ENCODE peak calls at places on chromosomes 3 and 15, in six cellular contexts. R is NCI-H510A treated with DMSO at 0.1 percent for 48 hours; W is HuH-7.5; M is RCC 7860; A is activated T-helper 9 cell treated with anti-CD3 and anti-CD28 coated beads, Interleukin-2, amount 50 U/mL, for 16 hours; O is stimulated activated CD4-positive, alpha-beta T cell treated with anti-CD3 and anti-CD28 coated beads, Interleukin-2, amount 100 ng/mL, for 4 hours. Y is an unnamed sample.

GRCh38 chr3:5411786-5412185 is 224.3 kb downstream of the EDEM1 start:
- DNase-seq in R (peak; percentile 1), W (no peak), M (no peak), A (no peak), O (no peak), Y (no peak)

GRCh38 chr3:189941679-189942078 is 179.0 kb downstream of the P3H2 start:
- DNase-seq in R (no peak), W (no peak), M (peak; percentile 47), A (no peak), O (no peak), Y (no peak)

GRCh38 chr3:1632128-1632527 is 466.5 kb upstream of the CNTN4 start:
- DNase-seq in R (no peak), W (no peak), M (no peak), A (no peak), O (no peak), Y (no peak)

GRCh38 chr3:151538706-151539403 is 78.0 kb upstream of the IGSF10 start:
- DNase-seq in R (peak; percentile 34), W (no peak), M (no peak), A (no peak), O (no peak), Y (no peak)

GRCh38 chr15:31792611-31793199 is 237.6 kb upstream of the CHRNA7 start:
- DNase-seq in R (no peak), W (no peak), M (no peak), A (no peak), O (no peak), Y (no peak)

GRCh38 chr15:37926136-37926535 is 8.3 kb upstream of the TMCO5A start:
- DNase-seq in R (no peak), W (no peak), M (no peak), A (no peak), O (no peak), Y (no peak)

GRCh38 chr15:71752604-71753289 is 57.6 kb upstream of the NR2E3 start:
- DNase-seq in R (peak; percentile 61), W (no peak), M (peak; percentile 99), A (no peak), O (no peak), Y (no peak)

GRCh38 chr3:58591496-58592133 is 14.4 kb upstream of the FAM107A start:
- DNase-seq in R (no peak), W (no peak), M (no peak), A (no peak), O (no peak), Y (no peak)

GRCh38 chr3:194285859-194286197 is 65.3 kb downstream of the CPN2 start:
- DNase-seq in R (no peak), W (no peak), M (no peak), A (no peak), O (no peak), Y (no peak)

GRCh38 chr3:57168151-57168550 is 3.0 kb upstream of the IL17RD start:
- DNase-seq in R (no peak), W (no peak), M (no peak), A (no peak), O (no peak), Y (no peak)